ENCODE peak calls at places on chromosomes 13 and 19, in five cellular contexts. M is MM.1S, F is pancreas, V is stomach, G is astrocyte. K is an unnamed sample. For H3K36me3, the result is how much of the 10 kb centered on the place peaks cover.

GRCh38 chr19:49973987-49974386 is 13.0 kb upstream of the SIGLEC11 start:
- DNase-seq in M (no peak), F (no peak), V (no peak), G (no peak), K (peak)

GRCh38 chr13:33184131-33184485 is 101.4 kb downstream of the STARD13 start:
- DNase-seq in M (no peak), F (no peak), V (no peak), G (no peak), K (no peak)

GRCh38 chr19:54133312-54133956 is 4.1 kb upstream of the CNOT3 start:
- DNase-seq in M (peak), F (no peak), V (no peak), G (peak), K (no peak)

GRCh38 chr19:7083076-7083956 is 13.8 kb downstream of the ZNF557 start:
- DNase-seq in M (no peak), F (no peak), V (no peak), G (peak), K (no peak)

GRCh38 chr13:23695711-23696512 is 125.7 kb downstream of the TNFRSF19 start:
- DNase-seq in M (no peak), F (no peak), V (no peak), G (no peak), K (peak)

GRCh38 chr19:3159565-3159964 is 19.0 kb upstream of the S1PR4 start:
- DNase-seq in M (no peak), F (no peak), V (no peak), G (no peak), K (no peak)

GRCh38 chr19:16527971-16528521 is 14.2 kb downstream of the CHERP start:
- DNase-seq in M (no peak), F (no peak), V (peak), G (no peak), K (no peak)

GRCh38 chr13:48233097-48233885 is at the start of gene ITM2B:
- DNase-seq in M (peak), F (peak), V (peak), G (peak), K (peak)

GRCh38 chr13:106534844-106535551 is 464 bp downstream of the EFNB2 start:
- DNase-seq in M (peak), F (peak), V (peak), G (peak), K (peak)

GRCh38 chr13:71873418-71874276 is 6.6 kb upstream of the DACH1 start:
- DNase-seq in M (no peak), F (no peak), V (no peak), G (no peak), K (no peak)

GRCh38 chr19:40908981-40909380 is 26.9 kb upstream of the CYP2A7 start:
- DNase-seq in M (no peak), F (no peak), V (no peak), G (no peak), K (no peak)

GRCh38 chr19:33316521-33317284 is 14.4 kb upstream of the CEBPA start:
- DNase-seq in M (no peak), F (no peak), V (no peak), G (no peak), K (no peak)

GRCh38 chr13:108463365-108463764 is 166.0 kb upstream of the MYO16 start:
- DNase-seq in M (no peak), F (no peak), V (no peak), G (peak), K (no peak)

GRCh38 chr13:112071011-112071901 is 4.3 kb downstream of the SOX1 start:
- DNase-seq in M (no peak), F (no peak), V (no peak), G (no peak), K (no peak)

GRCh38 chr13:106183410-106184128 is 351.9 kb downstream of the EFNB2 start:
- DNase-seq in M (no peak), F (no peak), V (no peak), G (no peak), K (no peak)

GRCh38 chr19:3467437-3468198 is 12.7 kb downstream of the SMIM24 start:
- DNase-seq in M (no peak), F (no peak), V (no peak), G (no peak), K (no peak)

GRCh38 chr13:78298657-78299056 is 304.7 kb downstream of the POU4F1 start:
- DNase-seq in M (no peak), F (no peak), V (no peak), G (peak), K (no peak)

GRCh38 chr13:40878321-40878720 is 88.9 kb downstream of the SLC25A15 start:
- DNase-seq in M (no peak), F (no peak), V (no peak), G (peak), K (no peak)

GRCh38 chr13:99698816-99699099 is 197.5 kb downstream of the TM9SF2 start:
- DNase-seq in M (no peak), F (no peak), V (no peak), G (no peak), K (no peak)

GRCh38 chr19:49873149-49873521 is 4.0 kb downstream of the AKT1S1 start:
- DNase-seq in M (no peak), F (no peak), V (no peak), G (no peak), K (no peak)

GRCh38 chr13:27271572-27272096 is 1.0 kb downstream of the RASL11A start:
- DNase-seq in M (no peak), F (no peak), V (no peak), G (no peak), K (no peak)

GRCh38 chr13:80704369-80704768 is 363.4 kb upstream of the SPRY2 start:
- DNase-seq in M (no peak), F (peak), V (no peak), G (no peak), K (no peak)

GRCh38 chr19:51064534-51065220 is at the start of gene KLK13:
- DNase-seq in M (no peak), F (peak), V (peak), G (no peak), K (peak)

GRCh38 chr13:99969934-99970760 is 1.4 kb downstream of the ZIC5 start:
- DNase-seq in M (peak), F (peak), V (no peak), G (no peak), K (no peak)

GRCh38 chr13:23865065-23865464 is 24.1 kb downstream of the MIPEP start:
- DNase-seq in M (no peak), F (no peak), V (no peak), G (no peak), K (no peak)

GRCh38 chr13:44903596-44903995 is 85.7 kb downstream of the NUFIP1 start:
- DNase-seq in M (no peak), F (no peak), V (peak), G (peak), K (peak)

GRCh38 chr19:5332501-5332900 is 8.1 kb downstream of the PTPRS start:
- DNase-seq in M (no peak), F (no peak), V (no peak), G (no peak), K (no peak)

GRCh38 chr13:101346942-101347728 is 69.2 kb downstream of the NALCN start:
- DNase-seq in M (no peak), F (no peak), V (no peak), G (peak), K (no peak)

DNA sequence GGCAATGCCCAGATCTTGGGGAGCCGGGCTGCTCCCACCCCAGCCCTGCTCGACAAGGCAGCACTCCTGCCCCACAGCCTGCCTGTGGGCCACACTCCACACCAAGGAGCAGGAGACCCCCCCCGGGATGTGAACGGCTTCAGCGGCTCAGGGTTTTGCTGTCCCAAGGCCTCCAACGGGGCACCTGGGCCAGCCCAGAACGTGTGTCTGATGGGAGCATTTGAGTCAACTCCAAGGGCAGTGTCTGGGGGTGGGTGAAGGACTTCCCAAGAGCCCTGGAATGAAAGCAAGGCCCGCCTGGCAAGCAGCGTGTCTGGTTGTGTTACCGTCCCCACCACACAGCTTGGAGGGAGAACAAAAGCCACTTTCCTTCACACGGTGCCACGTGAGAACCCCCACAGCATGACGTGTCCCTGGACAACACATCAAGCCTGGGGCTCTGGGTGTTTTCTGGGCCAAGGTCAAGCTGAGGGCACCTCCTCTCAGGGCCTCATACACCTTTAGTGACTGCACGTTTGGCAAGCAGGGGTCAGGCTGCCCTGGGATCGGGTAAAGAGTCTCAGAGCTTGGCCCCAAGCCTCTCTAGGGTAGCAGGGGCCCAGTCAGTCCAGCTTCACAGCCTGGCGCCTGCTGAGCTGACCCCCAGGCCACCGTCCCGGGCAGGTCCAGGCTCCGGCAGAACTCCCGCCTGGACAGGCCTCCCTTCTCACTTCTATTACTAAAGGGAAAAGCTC is 6.0 kb downstream of the C13orf46 start:
- DNase-seq in M (no peak), F (peak), V (no peak), G (no peak), K (peak)
- H3K36me3 ChIP-seq in M (under half), F (under half), V (under half), G (under half), K (under half)

DNA sequence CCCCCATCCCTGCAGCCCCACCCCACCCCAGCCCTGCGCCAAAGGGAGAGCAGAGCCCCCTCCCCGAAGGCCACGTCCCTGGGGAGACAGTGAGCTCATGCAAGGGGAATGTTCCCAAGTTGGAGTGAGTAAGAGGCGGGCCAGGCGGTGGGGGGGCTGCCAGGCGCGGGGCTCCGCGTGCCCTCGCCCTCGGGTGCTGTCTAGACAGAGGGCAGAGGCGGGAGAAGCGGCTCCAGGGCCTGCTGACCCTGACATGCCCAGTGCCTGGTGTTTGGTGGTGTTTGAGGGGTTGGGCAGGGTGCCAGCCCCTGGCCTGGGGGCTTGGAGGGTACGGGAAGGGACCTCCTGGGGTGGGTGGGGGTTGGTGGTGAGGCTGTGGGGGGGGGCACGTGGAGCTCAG is 1.0 kb downstream of the FSTL3 start:
- DNase-seq in M (no peak), F (peak), V (peak), G (peak), K (peak)
- H3K27ac ChIP-seq in M (no peak), F (peak), V (peak), G (peak), K (peak)

GRCh38 chr13:31946091-31946770 is 85.3 kb upstream of the FRY start:
- DNase-seq in M (no peak), F (no peak), V (no peak), G (peak), K (no peak)
- H3K4me3 ChIP-seq in M (no peak), F (peak), V (peak), G (no peak), K (peak)

GRCh38 chr19:39802958-39803357 is 24.3 kb downstream of the LEUTX start:
- DNase-seq in M (no peak), F (no peak), V (no peak), G (no peak), K (no peak)
- H3K36me3 ChIP-seq in M (under half), F (under half), V (under half), G (under half), K (under half)

DNA sequence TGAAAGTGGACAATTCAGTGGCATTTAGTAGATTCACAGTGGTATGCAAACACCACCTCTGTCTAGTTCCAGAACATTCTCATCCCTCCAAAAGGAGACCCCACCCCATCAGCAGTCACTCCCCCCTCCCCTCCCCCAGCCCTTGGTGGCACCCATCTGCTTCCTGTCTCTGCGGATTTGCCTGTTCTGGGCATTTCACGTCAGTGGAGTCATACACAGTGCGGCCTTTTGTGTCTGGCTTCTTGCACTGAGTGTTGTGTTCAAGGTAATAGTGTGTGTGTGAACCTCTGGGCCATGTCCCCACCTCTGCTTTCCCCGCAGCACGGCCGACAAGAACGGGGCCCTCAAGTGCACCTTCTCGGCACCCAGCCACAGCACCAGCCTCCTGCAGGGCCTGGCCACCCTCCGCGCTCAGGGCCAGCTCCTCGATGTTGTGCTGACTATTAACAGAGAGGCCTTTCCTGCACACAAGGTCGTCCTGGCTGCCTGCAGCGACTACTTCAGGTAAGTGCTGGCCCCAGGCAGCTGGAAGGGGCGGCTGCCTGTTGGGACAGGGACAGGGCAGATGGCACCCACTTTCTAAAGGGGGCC is 19.4 kb upstream of the CRTC1 start:
- DNase-seq in M (no peak), F (no peak), V (no peak), G (no peak), K (no peak)
- H3K27ac ChIP-seq in M (no peak), F (no peak), V (peak), G (no peak), K (no peak)